ENCODE peak calls at places on chromosomes 11 and 22, in six cellular contexts. X is NCI-H1092, F is stomach, T is Kasumi-1, V is lung, L is cerebellum. N is an unnamed sample.

GRCh38 chr11:129457321-129457720 is 81.7 kb downstream of the BARX2 start:
- DNase-seq in V (peak), T (no peak), X (no peak), F (no peak), L (no peak), N (no peak)

GRCh38 chr11:115527534-115528125 is 23.4 kb upstream of the CADM1 start:
- DNase-seq in V (no peak), F (no peak), T (no peak), L (no peak), X (no peak), N (no peak)

GRCh38 chr11:94853836-94854235 is 85.7 kb downstream of the AMOTL1 start:
- DNase-seq in T (no peak), X (no peak), L (peak), F (no peak), V (no peak), N (no peak)

GRCh38 chr11:106986261-106986660 is 32.0 kb downstream of the GUCY1A2 start:
- DNase-seq in V (no peak), X (no peak), T (no peak), L (no peak), F (no peak), N (no peak)

GRCh38 chr11:101466352-101466751 is 117.5 kb downstream of the TRPC6 start:
- DNase-seq in L (no peak), X (no peak), T (no peak), V (no peak), F (no peak), N (no peak)

GRCh38 chr11:129249923-129250322 is 57.8 kb upstream of the ARHGAP32 start:
- DNase-seq in F (no peak), L (no peak), V (no peak), X (no peak), T (no peak), N (no peak)

GRCh38 chr22:39214383-39215069 is 30.3 kb downstream of the PDGFB start:
- DNase-seq in V (no peak), X (no peak), T (no peak), L (no peak), F (no peak), N (no peak)

GRCh38 chr11:47220401-47220821 is 5.6 kb downstream of the DDB2 start:
- DNase-seq in L (no peak), V (no peak), X (no peak), T (no peak), F (no peak), N (no peak)

GRCh38 chr11:59255281-59255680 is 42.6 kb upstream of the MPEG1 start:
- DNase-seq in X (no peak), F (no peak), T (no peak), L (no peak), V (no peak), N (no peak)

GRCh38 chr22:47101321-47101885 is 339.0 kb downstream of the TBC1D22A start:
- DNase-seq in V (no peak), L (no peak), F (peak), X (no peak), T (no peak), N (no peak)

GRCh38 chr22:45671783-45672563 is at the start of gene ATXN10:
- DNase-seq in V (peak), F (peak), T (peak), X (peak), L (peak), N (peak)

GRCh38 chr22:41261541-41262249 is 21.0 kb upstream of the CHADL start:
- DNase-seq in L (no peak), V (no peak), T (no peak), F (peak), X (no peak), N (no peak)

GRCh38 chr11:86442420-86442819 is 67.7 kb downstream of the CCDC81 start:
- DNase-seq in V (no peak), X (no peak), L (no peak), T (no peak), F (no peak), N (no peak)

GRCh38 chr22:48824673-48825651 is 1002.7 kb downstream of the BRD1 start:
- DNase-seq in V (no peak), T (no peak), X (no peak), F (no peak), L (no peak), N (no peak)

GRCh38 chr11:30914143-30914762 is 328.1 kb upstream of the MPPED2 start:
- DNase-seq in X (peak), L (peak), V (no peak), F (peak), T (peak), N (no peak)

GRCh38 chr22:44204937-44205712 is 24.4 kb downstream of the PARVG start:
- DNase-seq in F (no peak), V (no peak), T (no peak), L (no peak), X (no peak), N (no peak)

GRCh38 chr11:68890490-68891231 is 13.0 kb downstream of the MRPL21 start:
- DNase-seq in T (peak), L (no peak), V (peak), F (peak), X (no peak), N (no peak)

GRCh38 chr11:116853461-116854073 is 16.1 kb upstream of the APOA1 start:
- DNase-seq in F (peak), T (peak), X (no peak), V (no peak), L (peak), N (peak)

GRCh38 chr11:45270946-45271345 is 15.2 kb downstream of the SYT13 start:
- DNase-seq in F (no peak), L (no peak), V (no peak), T (no peak), X (no peak), N (no peak)

GRCh38 chr22:40479126-40479800 is 108.9 kb downstream of the SGSM3 start:
- DNase-seq in X (no peak), T (peak), L (no peak), F (no peak), V (no peak), N (no peak)

GRCh38 chr22:24744638-24745037 is 29.9 kb downstream of the PIWIL3 start:
- DNase-seq in F (no peak), V (no peak), X (no peak), T (peak), L (no peak), N (no peak)

GRCh38 chr22:22421392-22421791 is 87.2 kb downstream of the ZNF280B start:
- DNase-seq in F (no peak), V (no peak), L (no peak), X (no peak), T (no peak), N (no peak)

GRCh38 chr22:37552560-37553163 is 7.6 kb upstream of the CDC42EP1 start:
- DNase-seq in L (no peak), F (no peak), V (no peak), X (no peak), T (no peak), N (no peak)

GRCh38 chr11:44729065-44729464 is 2.3 kb downstream of the TSPAN18 start:
- DNase-seq in X (no peak), F (no peak), L (no peak), V (no peak), T (no peak), N (no peak)

GRCh38 chr22:45318168-45318557 is 8.4 kb downstream of the FAM118A start:
- DNase-seq in T (no peak), V (peak), F (peak), L (peak), X (peak), N (peak)

GRCh38 chr11:7559404-7560283 is 45.8 kb downstream of the PPFIBP2 start:
- DNase-seq in V (no peak), X (no peak), F (no peak), L (no peak), T (no peak), N (no peak)

GRCh38 chr11:6099577-6099976 is 7.9 kb upstream of the OR56B4 start:
- DNase-seq in X (no peak), L (no peak), F (no peak), V (no peak), T (no peak), N (no peak)